ENCODE peak calls at places on chromosomes 1 and 21, in seven cellular contexts. N is BE2C; K is OCI-LY7; T is epithelial cell of esophagus; C is caudate nucleus; L is KBM-7; H is activated CD4-positive, CD25-positive, alpha-beta regulatory T cell treated with anti-CD3 and anti-CD28 coated beads, Interleukin-2, amount 50 U/mL, for 72 hours. W is an unnamed sample.

GRCh38 chr1:155455588-155456195 is 106.9 kb downstream of the ASH1L start:
- DNase-seq in N (peak; percentile 69), K (no peak), T (no peak), C (no peak), L (no peak), H (no peak), W (no peak)

GRCh38 chr21:20789696-20790095 is 208.5 kb upstream of the NCAM2 start:
- DNase-seq in N (no peak), K (no peak), T (peak; percentile 1), C (no peak), L (no peak), H (no peak), W (no peak)

GRCh38 chr1:57369889-57370288 is 54.0 kb downstream of the DAB1 start:
- DNase-seq in N (no peak), K (no peak), T (no peak), C (no peak), L (no peak), H (no peak), W (no peak)

GRCh38 chr1:119396982-119397381 is 18.0 kb upstream of the HSD3B2 start:
- DNase-seq in N (no peak), K (no peak), T (no peak), C (no peak), L (no peak), H (no peak), W (no peak)

GRCh38 chr1:24379733-24380315 is 33.8 kb downstream of the STPG1 start:
- DNase-seq in N (no peak), K (no peak), T (peak; percentile 98), C (no peak), L (no peak), H (no peak), W (no peak)

GRCh38 chr1:38132681-38133080 is 86.1 kb upstream of the POU3F1 start:
- DNase-seq in N (no peak), K (no peak), T (no peak), C (no peak), L (no peak), H (no peak), W (no peak)

GRCh38 chr1:35178295-35178695 is 14.7 kb downstream of the SFPQ start:
- DNase-seq in N (no peak), K (no peak), T (no peak), C (no peak), L (no peak), H (no peak), W (no peak)

GRCh38 chr1:5370321-5370720 is 621.9 kb downstream of the NPHP4 start:
- DNase-seq in N (no peak), K (no peak), T (no peak), C (no peak), L (no peak), H (no peak), W (no peak)

GRCh38 chr1:40606160-40606559 is 59.3 kb downstream of the RIMS3 start:
- DNase-seq in N (no peak), K (no peak), T (no peak), C (no peak), L (no peak), H (no peak), W (no peak)

GRCh38 chr1:67586596-67586995 is 98.4 kb upstream of the GADD45A start:
- DNase-seq in N (no peak), K (no peak), T (no peak), C (no peak), L (no peak), H (no peak), W (no peak)

GRCh38 chr1:207917086-207917485 is 6.2 kb upstream of the CD34 start:
- DNase-seq in N (no peak), K (no peak), T (no peak), C (no peak), L (no peak), H (no peak), W (no peak)

GRCh38 chr1:178513278-178513983 is 522 bp downstream of the TEX35 start:
- DNase-seq in N (no peak), K (no peak), T (peak; percentile 27), C (no peak), L (no peak), H (no peak), W (no peak)

GRCh38 chr1:68470388-68470970 is 20.7 kb upstream of the RPE65 start:
- DNase-seq in N (no peak), K (no peak), T (peak; percentile 28), C (no peak), L (peak; percentile 27), H (no peak), W (no peak)

W was measured in HS-27A.